ENCODE peak calls at places on chromosomes 16 and 17, in six cellular contexts. V, F, W, L, A and K are unnamed samples.

GRCh38 chr16:17585449-17586080 is 114.8 kb upstream of the XYLT1 start:
- DNase-seq in A (no peak), L (no peak), V (no peak), F (no peak), W (no peak), K (no peak)

GRCh38 chr16:84143784-84144199 is 1.2 kb downstream of the HSDL1 start:
- DNase-seq in W (peak; percentile 62), F (no peak), L (no peak), V (no peak), A (no peak), K (no peak)

GRCh38 chr17:74977802-74978201 is 5.2 kb upstream of the HID1 start:
- DNase-seq in F (no peak), W (no peak), A (no peak), V (no peak), L (no peak), K (no peak)

GRCh38 chr16:4384497-4384896 is 12.8 kb downstream of the VASN start:
- DNase-seq in L (no peak), A (peak; percentile 41), V (no peak), W (no peak), F (peak; percentile 57), K (no peak)

GRCh38 chr17:7261377-7262191 is 694 bp downstream of the CLDN7 start:
- DNase-seq in V (no peak), W (peak; percentile 20), L (no peak), F (no peak), A (no peak), K (no peak)

GRCh38 chr17:37286430-37286829 is 89.4 kb upstream of the C17orf78 start:
- DNase-seq in W (no peak), A (no peak), L (no peak), F (no peak), V (no peak), K (no peak)

GRCh38 chr16:57679768-57680167 is 11.7 kb downstream of the ADGRG3 start:
- DNase-seq in W (peak; percentile 31), A (no peak), V (peak; percentile 65), F (no peak), L (no peak), K (no peak)

GRCh38 chr17:4641297-4642195 is at the start of gene ALOX15:
- DNase-seq in A (no peak), V (peak; percentile 55), L (no peak), F (no peak), W (peak; percentile 60), K (no peak)

GRCh38 chr17:6506679-6507231 is 49.6 kb downstream of the PITPNM3 start:
- DNase-seq in L (no peak), F (peak; percentile 49), V (no peak), A (no peak), W (no peak), K (no peak)

GRCh38 chr16:728131-728889 is 1.4 kb downstream of the HAGHL start:
- DNase-seq in F (peak; percentile 84), A (peak; percentile 65), L (no peak), W (peak; percentile 80), V (peak; percentile 87), K (peak; percentile 84)

GRCh38 chr17:9232591-9233270 is 211.4 kb downstream of the NTN1 start:
- DNase-seq in W (no peak), V (no peak), A (no peak), F (no peak), L (no peak), K (no peak)

DNA sequence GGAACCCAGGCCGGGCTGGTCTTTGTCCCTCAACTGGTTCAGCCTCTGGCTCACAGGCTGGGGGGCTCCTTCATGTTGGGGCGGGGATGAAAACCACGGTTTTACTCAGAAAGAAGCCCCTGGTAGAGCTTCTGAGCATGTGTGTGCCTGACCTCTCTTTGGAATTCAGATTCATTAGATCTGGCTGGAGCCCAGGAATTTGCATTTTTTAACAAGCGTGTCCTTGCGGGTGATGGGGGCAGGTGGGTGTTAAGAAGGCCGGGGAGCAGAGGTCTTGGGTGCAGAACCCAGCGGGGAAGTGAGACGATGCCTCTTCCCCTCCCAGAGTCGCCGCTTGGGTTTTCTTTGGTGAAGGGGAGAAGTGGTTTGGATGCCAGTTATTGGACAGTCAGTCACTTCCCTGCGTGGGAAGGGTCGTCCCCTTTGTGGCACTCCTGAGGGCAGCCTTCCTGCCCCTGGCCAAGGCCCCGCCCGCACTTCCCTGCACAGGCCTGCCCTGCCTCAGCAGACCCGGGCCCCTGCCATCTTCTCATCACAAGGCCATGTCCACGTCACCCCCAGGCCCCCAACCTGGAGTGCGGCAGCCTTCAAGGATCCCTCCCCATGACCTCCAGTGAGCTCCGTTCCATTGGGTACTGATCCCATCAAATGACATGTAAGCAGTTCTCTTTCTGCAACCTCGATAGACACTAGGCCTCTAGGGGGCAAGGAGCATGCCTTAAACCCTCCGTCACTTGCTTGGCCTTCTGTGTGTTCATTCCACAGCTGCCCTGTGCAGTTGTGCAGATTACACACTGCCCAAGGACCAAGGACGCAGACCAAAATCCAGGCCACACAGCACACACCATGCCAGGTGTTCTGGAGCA is 177.7 kb upstream of the CIBAR2 start:
- DNase-seq in F (no peak), W (no peak), V (no peak), A (no peak), L (no peak), K (no peak)
- TF ChIP-seq CTCF in F (peak; percentile 16), W (no peak), V (peak; percentile 24), A (no peak), L (no peak), K (no peak)

GRCh38 chr17:45315583-45316270 is 1.1 kb downstream of the MAP3K14 start:
- DNase-seq in A (no peak), F (no peak), L (no peak), V (no peak), W (no peak), K (no peak)

GRCh38 chr17:45314761-45315549 is 1.9 kb downstream of the MAP3K14 start:
- DNase-seq in F (no peak), W (no peak), A (no peak), L (no peak), V (no peak), K (no peak)

GRCh38 chr17:45317113-45317820 is 447 bp upstream of the MAP3K14 start:
- DNase-seq in F (peak; percentile 100), W (peak; percentile 100), L (peak; percentile 99), A (peak; percentile 100), V (peak; percentile 100), K (peak; percentile 100)

GRCh38 chr17:45318561-45319230 is 1.9 kb upstream of the MAP3K14 start:
- DNase-seq in F (no peak), L (no peak), A (no peak), V (no peak), W (no peak), K (no peak)

DNA sequence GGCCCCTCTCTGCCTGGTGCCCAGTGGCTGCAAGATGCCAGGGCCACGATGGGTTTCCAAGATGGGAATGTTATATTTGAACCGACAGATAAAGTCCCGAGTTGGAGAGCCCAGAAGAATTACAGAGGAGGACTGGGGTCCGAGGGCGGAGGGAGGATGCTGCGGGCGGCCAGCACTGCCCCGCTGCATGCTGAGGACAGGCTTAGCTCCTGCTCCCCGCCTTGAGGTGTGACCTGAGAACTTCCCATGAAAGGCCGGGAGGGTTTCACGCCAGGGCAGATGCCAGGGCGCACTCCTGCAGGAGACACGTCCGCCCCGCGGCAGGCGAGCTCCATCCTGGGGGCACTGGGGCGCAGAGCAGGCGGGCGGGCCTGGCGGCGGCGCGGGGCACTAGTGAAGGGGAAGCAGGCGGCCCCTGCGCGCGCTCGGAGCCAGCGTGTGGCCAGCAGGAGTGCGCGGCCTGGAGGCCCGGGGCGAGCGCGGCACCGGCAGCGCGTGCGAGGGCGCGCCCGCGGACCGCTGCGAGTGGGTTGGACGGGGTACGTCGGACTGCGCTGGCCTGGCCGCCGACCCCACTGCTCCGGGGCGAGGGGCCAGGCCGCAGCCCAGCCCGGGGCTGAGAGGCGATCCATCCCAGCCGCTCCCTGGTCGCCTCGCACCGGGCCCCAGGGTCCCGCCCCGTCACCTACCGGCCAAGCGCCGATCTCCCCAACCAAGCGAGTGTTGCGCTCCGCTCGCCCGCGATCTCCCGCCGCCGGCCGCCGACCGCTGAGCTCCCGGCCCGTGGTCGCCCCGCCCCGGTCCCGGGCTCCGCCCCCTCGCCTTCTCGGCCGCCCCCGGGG is at the start of gene MAP3K14:
- DNase-seq in L (no peak), A (peak; percentile 80), V (peak; percentile 65), F (peak; percentile 45), W (peak; percentile 79), K (no peak)
- TF ChIP-seq CTCF in L (peak; percentile 21), A (peak; percentile 30), V (peak; percentile 22), F (no peak), W (peak; percentile 26), K (no peak)

DNA sequence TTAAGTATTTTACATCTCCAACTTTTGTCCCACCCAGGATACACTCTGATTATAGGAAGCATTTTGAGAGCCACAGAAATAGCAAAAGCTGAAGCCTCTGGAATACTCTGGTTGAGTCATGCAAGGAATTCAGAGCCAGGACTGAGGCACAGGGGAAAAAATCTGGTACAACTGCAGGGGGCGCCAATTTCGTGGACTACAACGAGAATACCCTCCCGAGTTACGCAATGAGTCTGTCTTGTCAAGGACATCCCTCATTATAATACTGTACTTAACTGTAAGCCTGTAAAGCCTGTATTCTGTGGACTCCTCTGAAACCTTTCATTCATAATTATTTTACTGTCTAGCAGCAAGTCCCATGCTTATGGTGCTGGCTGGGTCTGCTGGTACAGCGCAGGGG is 7.8 kb downstream of the HOXB1 start:
- DNase-seq in A (no peak), V (no peak), F (no peak), L (no peak), W (no peak), K (no peak)
- TF ChIP-seq CTCF in A (no peak), V (peak; percentile 51), F (peak; percentile 40), L (no peak), W (peak; percentile 29), K (no peak)

DNA sequence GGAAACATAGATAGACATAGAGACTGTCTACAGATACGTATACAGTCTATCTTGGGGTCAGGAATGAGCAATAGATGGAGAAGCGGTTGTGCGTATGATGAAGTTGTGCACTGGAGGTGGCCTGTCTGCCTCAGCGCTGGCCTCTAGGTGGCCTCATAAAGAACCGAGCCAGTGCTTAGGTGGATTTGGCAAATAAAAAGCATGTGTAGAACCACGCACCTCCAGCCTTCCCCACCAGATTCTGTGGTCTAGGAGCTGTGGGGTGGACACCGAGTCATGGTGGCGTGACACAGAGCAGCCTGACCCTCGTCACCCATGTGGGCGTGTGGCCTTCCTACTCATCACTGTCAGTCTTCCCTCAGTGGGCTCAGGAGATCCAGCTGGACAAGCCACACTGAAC is 34.0 kb downstream of the PGS1 start:
- DNase-seq in A (no peak), W (peak; percentile 54), L (no peak), F (no peak), V (no peak), K (no peak)
- TF ChIP-seq CTCF in A (peak; percentile 45), W (peak; percentile 59), L (peak; percentile 21), F (peak; percentile 74), V (peak; percentile 62), K (peak; percentile 35)